ENCODE peak calls at places on chromosomes 16 and 17, in six cellular contexts. S is cardiac muscle cell, X is choroid plexus epithelial cell, E is NB4, R is OCI-LY7, B is WERI-Rb-1. I is an unnamed sample.

GRCh38 chr16:84153660-84154214 is 8.6 kb downstream of the DNAAF1 start:
- DNase-seq in S (no peak), X (no peak), E (peak), R (no peak), B (no peak), I (no peak)

GRCh38 chr16:27217256-27217655 is 13.9 kb downstream of the KDM8 start:
- DNase-seq in S (peak), X (peak), E (no peak), R (no peak), B (no peak), I (no peak)

GRCh38 chr17:51461578-51462004 is 201.2 kb downstream of the UTP18 start:
- DNase-seq in S (peak), X (peak), E (peak), R (peak), B (peak), I (peak)

GRCh38 chr17:78717431-78717980 is 64.6 kb downstream of the CYTH1 start:
- DNase-seq in S (peak), X (peak), E (no peak), R (peak), B (peak), I (peak)

GRCh38 chr17:81712468-81713003 is 452 bp downstream of the SLC25A10 start:
- DNase-seq in S (peak), X (peak), E (peak), R (peak), B (peak), I (no peak)

GRCh38 chr16:1863681-1864460 is 8.1 kb downstream of the MEIOB start:
- DNase-seq in S (peak), X (peak), E (peak), R (peak), B (no peak), I (peak)

GRCh38 chr17:75075597-75076253 is 12.0 kb upstream of the SLC16A5 start:
- DNase-seq in S (no peak), X (no peak), E (no peak), R (no peak), B (no peak), I (no peak)

GRCh38 chr17:37744961-37745800 is at the start of gene HNF1B:
- DNase-seq in S (no peak), X (no peak), E (no peak), R (no peak), B (no peak), I (peak)

GRCh38 chr17:51054748-51055147 is 65.9 kb downstream of the SPAG9 start:
- DNase-seq in S (no peak), X (no peak), E (no peak), R (no peak), B (no peak), I (peak)

GRCh38 chr17:74740641-74741387 is 3.8 kb downstream of the RAB37 start:
- DNase-seq in S (no peak), X (no peak), E (no peak), R (no peak), B (no peak), I (no peak)

GRCh38 chr17:78723001-78723796 is 58.9 kb downstream of the CYTH1 start:
- DNase-seq in S (peak), X (no peak), E (no peak), R (no peak), B (peak), I (no peak)

GRCh38 chr17:27940503-27940902 is 47.3 kb upstream of the LYRM9 start:
- DNase-seq in S (no peak), X (no peak), E (no peak), R (no peak), B (no peak), I (no peak)

GRCh38 chr17:7982666-7983065 is 19.7 kb upstream of the GUCY2D start:
- DNase-seq in S (peak), X (peak), E (peak), R (no peak), B (peak), I (no peak)

GRCh38 chr17:55152236-55152635 is 112.5 kb upstream of the HLF start:
- DNase-seq in S (peak), X (peak), E (no peak), R (no peak), B (no peak), I (no peak)

GRCh38 chr17:75959046-75959838 is 18.4 kb upstream of the FBF1 start:
- DNase-seq in S (peak), X (no peak), E (no peak), R (no peak), B (no peak), I (no peak)

GRCh38 chr16:77273-77806 is 685 bp upstream of the MPG start:
- DNase-seq in S (peak), X (peak), E (peak), R (peak), B (peak), I (peak)

GRCh38 chr17:46266656-46267544 is 28.0 kb upstream of the LRRC37A start:
- DNase-seq in S (peak), X (peak), E (peak), R (peak), B (peak), I (peak)

GRCh38 chr16:11396241-11397048 is 51.2 kb downstream of the RMI2 start:
- DNase-seq in S (peak), X (peak), E (peak), R (peak), B (peak), I (peak)

GRCh38 chr17:17749025-17749772 is 67.9 kb downstream of the RAI1 start:
- DNase-seq in S (no peak), X (no peak), E (peak), R (peak), B (no peak), I (peak)

GRCh38 chr16:3536271-3536671 is 35.5 kb downstream of the CLUAP1 start:
- DNase-seq in S (peak), X (peak), E (no peak), R (no peak), B (no peak), I (no peak)

GRCh38 chr17:55273579-55274370 is 9.0 kb downstream of the HLF start:
- DNase-seq in S (no peak), X (no peak), E (no peak), R (no peak), B (no peak), I (no peak)

GRCh38 chr16:9787717-9788116 is 394.5 kb downstream of the GRIN2A start:
- DNase-seq in S (no peak), X (no peak), E (no peak), R (no peak), B (no peak), I (peak)

GRCh38 chr16:11087691-11088431 is 143.5 kb downstream of the CLEC16A start:
- DNase-seq in S (no peak), X (peak), E (peak), R (peak), B (no peak), I (no peak)

GRCh38 chr16:4515611-4516233 is 22.9 kb downstream of the CDIP1 start:
- DNase-seq in S (peak), X (no peak), E (peak), R (peak), B (no peak), I (peak)

GRCh38 chr17:82882715-82883446 is 43.1 kb upstream of the ZNF750 start:
- DNase-seq in S (no peak), X (no peak), E (no peak), R (no peak), B (no peak), I (no peak)

GRCh38 chr17:60525347-60525623 is 757 bp downstream of the APPBP2 start:
- DNase-seq in S (peak), X (no peak), E (no peak), R (no peak), B (no peak), I (no peak)

GRCh38 chr17:77596491-77597420 is 361.7 kb upstream of the TNRC6C start:
- DNase-seq in S (no peak), X (no peak), E (no peak), R (no peak), B (no peak), I (no peak)

GRCh38 chr17:75270966-75271232 is at the start of gene MIF4GD:
- DNase-seq in S (no peak), X (no peak), E (no peak), R (no peak), B (peak), I (no peak)

GRCh38 chr16:23362460-23363317 is 60.6 kb downstream of the SCNN1B start:
- DNase-seq in S (peak), X (no peak), E (no peak), R (no peak), B (no peak), I (no peak)

GRCh38 chr17:82241926-82242697 is 13.3 kb downstream of the SLC16A3 start:
- DNase-seq in S (peak), X (peak), E (peak), R (no peak), B (no peak), I (peak)

GRCh38 chr16:55294129-55294528 is 29.9 kb upstream of the IRX6 start:
- DNase-seq in S (no peak), X (no peak), E (peak), R (no peak), B (no peak), I (no peak)

GRCh38 chr17:39863918-39864746 is at the start of gene IKZF3:
- DNase-seq in S (peak), X (peak), E (peak), R (peak), B (peak), I (peak)

GRCh38 chr16:4935231-4935855 is 1.6 kb downstream of the PPL start:
- DNase-seq in S (peak), X (no peak), E (peak), R (no peak), B (no peak), I (no peak)

GRCh38 chr16:11354733-11355574 is 9.7 kb downstream of the RMI2 start:
- DNase-seq in S (peak), X (peak), E (peak), R (peak), B (no peak), I (peak)

GRCh38 chr16:57127836-57128235 is 35.5 kb downstream of the CPNE2 start:
- DNase-seq in S (no peak), X (no peak), E (no peak), R (no peak), B (no peak), I (no peak)

GRCh38 chr17:80316927-80317705 is 56.5 kb downstream of the RNF213 start:
- DNase-seq in S (no peak), X (no peak), E (no peak), R (no peak), B (no peak), I (no peak)

GRCh38 chr17:179066-179432 is 2.4 kb downstream of the DOC2B start:
- DNase-seq in S (no peak), X (no peak), E (no peak), R (no peak), B (peak), I (no peak)

DNA sequence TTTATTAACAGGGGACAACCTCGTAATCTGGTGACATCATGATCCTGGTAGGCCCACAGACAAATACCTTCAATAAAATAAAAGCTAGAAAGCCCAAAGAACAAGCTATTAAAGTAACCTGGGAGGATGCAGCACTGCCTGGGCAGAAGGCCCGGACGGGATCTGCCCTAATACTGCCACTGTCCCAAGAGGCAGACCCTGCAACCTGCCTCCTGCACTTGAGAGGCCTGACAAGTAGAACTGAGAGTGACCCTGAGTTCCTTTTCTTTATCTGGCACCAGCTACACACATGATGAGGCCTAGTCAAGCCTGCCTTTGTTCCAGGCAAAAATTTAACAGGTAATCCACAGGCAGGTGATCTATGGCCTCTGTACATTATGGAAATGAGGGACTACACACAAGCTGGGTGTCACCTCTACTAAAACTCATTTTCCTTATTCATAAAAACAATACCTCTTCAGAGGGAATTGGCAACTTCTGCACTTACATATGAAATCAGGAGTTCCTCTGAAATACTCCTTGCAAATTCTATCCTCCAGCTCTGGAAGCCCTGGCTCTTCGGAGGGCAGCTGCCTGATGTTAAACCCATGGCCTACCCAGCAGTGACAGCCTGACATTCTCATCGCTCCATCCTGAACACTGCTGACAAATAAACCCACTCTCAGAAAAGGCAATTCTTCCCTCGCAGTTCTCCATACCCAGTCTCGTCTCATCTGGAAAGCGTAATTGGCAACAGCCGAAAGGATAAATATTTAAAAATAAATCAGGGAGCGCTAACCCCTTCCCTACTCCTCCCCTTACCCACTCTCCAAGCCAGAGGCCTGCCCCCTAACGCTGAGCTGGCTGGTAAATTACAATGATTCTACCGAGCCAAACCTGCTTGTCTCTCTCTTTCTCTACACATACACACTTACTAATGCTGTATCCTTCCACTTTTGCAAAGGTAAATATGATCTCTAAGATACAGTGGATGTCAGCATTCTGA is 2.5 kb upstream of the ZFHX3 start:
- DNase-seq in S (no peak), X (no peak), E (no peak), R (no peak), B (no peak), I (no peak)
- H3K4me3 ChIP-seq in S (no peak), X (no peak), E (no peak), R (no peak), B (no peak), I (no peak)

GRCh38 chr16:69482410-69482951 is 58.1 kb downstream of the CYB5B start:
- DNase-seq in S (peak), X (peak), E (no peak), R (no peak), B (no peak), I (no peak)

GRCh38 chr16:69479806-69480205 is 55.4 kb downstream of the CYB5B start:
- DNase-seq in S (no peak), X (no peak), E (no peak), R (no peak), B (no peak), I (no peak)

GRCh38 chr16:69483611-69484010 is 59.2 kb downstream of the CYB5B start:
- DNase-seq in S (no peak), X (no peak), E (no peak), R (no peak), B (peak), I (no peak)

GRCh38 chr16:69478685-69479084 is 54.3 kb downstream of the CYB5B start:
- DNase-seq in S (no peak), X (no peak), E (no peak), R (no peak), B (no peak), I (no peak)

DNA sequence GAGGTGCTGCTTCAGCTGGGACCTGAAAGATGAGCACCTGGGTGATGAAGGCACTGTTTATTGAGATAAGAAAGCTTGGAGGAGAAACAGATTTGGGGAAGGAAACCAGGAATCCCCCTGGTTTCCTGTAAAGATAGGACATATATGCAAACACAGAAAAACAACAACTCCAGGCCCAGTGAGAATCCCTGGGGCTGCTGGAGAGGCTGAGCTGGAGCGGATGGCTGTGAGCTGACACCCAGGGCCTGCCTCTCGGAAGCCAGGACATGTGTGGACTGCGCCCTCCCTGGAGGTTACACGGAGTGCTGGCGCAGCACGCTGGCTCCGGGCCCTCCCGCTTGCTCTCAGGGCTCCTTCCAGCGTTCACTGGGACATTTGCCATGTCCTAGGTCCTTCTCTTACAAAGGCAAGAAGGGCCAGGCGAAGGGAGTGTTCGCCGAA is 57.5 kb downstream of the CYB5B start:
- DNase-seq in S (peak), X (peak), E (no peak), R (no peak), B (no peak), I (no peak)
- TF ChIP-seq CTCF in S (peak), X (no peak), E (no peak), R (no peak), B (no peak), I (no peak)

GRCh38 chr16:46621902-46622676 is 910 bp upstream of the SHCBP1 start:
- DNase-seq in S (no peak), X (no peak), E (no peak), R (no peak), B (no peak), I (no peak)

GRCh38 chr16:46620265-46621005 is 744 bp downstream of the SHCBP1 start:
- DNase-seq in S (peak), X (peak), E (peak), R (peak), B (no peak), I (peak)

GRCh38 chr16:46621006-46621629 is at the start of gene SHCBP1:
- DNase-seq in S (peak), X (peak), E (peak), R (peak), B (peak), I (peak)

DNA sequence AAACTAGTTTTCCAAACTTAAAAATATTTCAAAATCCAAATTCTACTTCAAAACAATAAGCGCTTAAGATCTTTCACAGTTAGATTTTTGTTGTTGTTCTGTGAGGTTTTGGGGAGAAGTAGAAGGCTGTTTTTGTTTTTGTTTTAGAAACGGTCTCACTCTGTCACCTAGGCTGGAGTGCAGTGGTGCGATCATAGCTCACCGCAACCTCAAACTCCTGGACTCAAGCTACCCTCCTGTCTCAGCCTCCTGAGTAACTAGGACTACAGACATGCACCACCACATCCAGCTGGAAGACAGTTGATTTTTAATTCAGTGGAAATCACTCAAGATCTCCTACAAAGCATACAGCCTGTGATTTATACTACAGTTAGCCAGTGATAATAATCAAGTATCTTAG is 2.7 kb downstream of the SHCBP1 start:
- DNase-seq in S (no peak), X (no peak), E (no peak), R (no peak), B (no peak), I (peak)
- H3K4me3 ChIP-seq in S (no peak), X (no peak), E (no peak), R (no peak), B (no peak), I (peak)

GRCh38 chr16:86895609-86896008 is 317.3 kb downstream of the FOXL1 start:
- DNase-seq in S (no peak), X (no peak), E (no peak), R (no peak), B (no peak), I (no peak)
- TF ChIP-seq CTCF in S (no peak), X (no peak), E (no peak), R (no peak), B (no peak), I (no peak)

DNA sequence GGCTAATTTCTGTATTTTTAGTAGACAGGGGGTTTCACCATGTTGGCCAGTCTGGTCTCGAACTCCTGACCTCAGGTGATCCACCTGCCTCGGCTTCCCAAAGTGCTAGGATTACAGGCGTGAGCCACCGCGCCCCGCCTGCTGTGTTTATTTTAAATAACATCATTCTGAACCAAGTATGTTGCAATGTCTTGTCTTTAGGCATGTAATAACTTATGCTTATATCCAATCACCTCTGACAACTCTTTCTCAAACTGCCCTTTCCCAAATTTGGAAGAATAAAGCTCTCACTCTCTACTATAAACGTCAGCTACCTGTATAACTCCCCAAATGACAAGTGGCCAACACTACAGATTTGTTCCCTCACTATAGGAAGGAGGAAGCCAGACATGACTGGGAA is 103.1 kb upstream of the FA2H start:
- DNase-seq in S (no peak), X (no peak), E (no peak), R (no peak), B (no peak), I (no peak)
- H3K4me3 ChIP-seq in S (no peak), X (no peak), E (no peak), R (no peak), B (no peak), I (no peak)

GRCh38 chr16:64236351-64236750 is 885.5 kb downstream of the CDH11 start:
- DNase-seq in S (no peak), X (no peak), E (no peak), R (no peak), B (no peak), I (no peak)
- TF ChIP-seq CTCF in S (no peak), X (no peak), E (no peak), R (no peak), B (no peak), I (no peak)

GRCh38 chr17:57941384-57942370 is 13.5 kb downstream of the CUEDC1 start:
- DNase-seq in S (no peak), X (no peak), E (no peak), R (no peak), B (no peak), I (no peak)
- H3K4me3 ChIP-seq in S (no peak), X (no peak), E (no peak), R (no peak), B (no peak), I (no peak)

DNA sequence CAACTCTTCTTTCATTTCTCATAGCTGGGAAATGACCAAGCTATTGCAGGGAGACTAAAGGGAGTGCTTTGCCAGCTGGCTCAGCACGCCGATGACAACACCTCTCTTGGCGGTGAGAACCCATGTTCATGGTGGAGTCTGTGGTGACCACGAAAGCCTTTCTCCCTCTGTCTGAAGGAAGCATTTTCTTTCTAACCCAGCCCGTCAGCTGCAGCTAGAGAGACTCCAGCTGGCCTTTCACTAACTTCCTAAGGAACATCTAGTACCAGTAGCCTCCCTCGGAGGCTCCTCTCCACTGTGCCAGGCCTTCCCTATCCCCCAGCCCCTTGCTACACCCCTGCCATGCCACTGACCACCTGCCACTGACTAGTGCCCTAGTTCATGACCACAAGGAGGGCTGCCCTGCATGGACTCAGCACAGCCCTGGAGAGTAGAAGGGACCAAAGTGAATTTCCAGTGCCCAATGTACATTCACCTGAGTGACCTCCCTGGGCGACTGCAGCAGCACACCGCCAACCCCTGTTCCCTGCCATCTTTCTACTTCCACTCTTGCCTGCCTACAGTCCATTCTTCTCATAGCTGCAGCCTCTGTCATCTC is 81.3 kb downstream of the CBLN1 start:
- DNase-seq in S (no peak), X (no peak), E (no peak), R (no peak), B (no peak), I (no peak)
- TF ChIP-seq CTCF in S (no peak), X (no peak), E (no peak), R (no peak), B (no peak), I (no peak)

I was measured in GM12865.